ENCODE peak calls at places on chromosomes 5 and 9, in five cellular contexts. J is upper lobe of right lung, U is HCT116, W is ovary, Z is cardiac muscle cell. C is an unnamed sample.

GRCh38 chr5:80762573-80762972 is 107.8 kb upstream of the DHFR start:
- DNase-seq in U (no peak), Z (no peak), J (no peak), W (no peak), C (no peak)

GRCh38 chr9:121399126-121399882 is 29.3 kb upstream of the STOM start:
- DNase-seq in Z (no peak), J (no peak), W (no peak), U (no peak), C (no peak)

GRCh38 chr5:167587768-167588167 is 703.7 kb upstream of the WWC1 start:
- DNase-seq in U (peak; percentile 8), J (no peak), Z (peak; percentile 73), W (no peak), C (no peak)

GRCh38 chr5:54278979-54279717 is 31.2 kb downstream of the ARL15 start:
- DNase-seq in J (no peak), U (no peak), Z (no peak), W (no peak), C (no peak)

GRCh38 chr5:132492386-132492785 is 1.8 kb upstream of the IRF1 start:
- DNase-seq in Z (no peak), U (no peak), J (no peak), W (no peak), C (no peak)

GRCh38 chr5:126054593-126055347 is 368.4 kb upstream of the GRAMD2B start:
- DNase-seq in Z (peak; percentile 55), J (no peak), U (no peak), W (no peak), C (no peak)

GRCh38 chr9:35518212-35518917 is 28.5 kb downstream of the RUSC2 start:
- DNase-seq in U (peak; percentile 83), Z (peak; percentile 65), W (no peak), J (no peak), C (no peak)

GRCh38 chr9:680106-680505 is 161.4 kb upstream of the DMRT1 start:
- DNase-seq in W (no peak), U (no peak), J (no peak), Z (no peak), C (no peak)

GRCh38 chr5:67244345-67244793 is 47.8 kb upstream of the CD180 start:
- DNase-seq in J (no peak), W (no peak), Z (peak; percentile 61), U (no peak), C (no peak)

GRCh38 chr5:522899-523657 is 1.2 kb downstream of the SLC9A3 start:
- DNase-seq in Z (no peak), W (no peak), J (no peak), U (no peak), C (no peak)

GRCh38 chr5:157941616-157942015 is 82.7 kb upstream of the CLINT1 start:
- DNase-seq in W (no peak), J (no peak), U (no peak), Z (no peak), C (no peak)

GRCh38 chr5:79513519-79514390 is at the start of gene HOMER1:
- DNase-seq in W (peak; percentile 83), J (peak; percentile 93), U (peak; percentile 41), Z (peak; percentile 88), C (peak; percentile 79)

GRCh38 chr9:73775757-73776156 is 624.1 kb downstream of the ANXA1 start:
- DNase-seq in W (no peak), Z (no peak), U (no peak), J (no peak), C (no peak)

GRCh38 chr5:16727937-16728336 is 111.1 kb upstream of the RETREG1 start:
- DNase-seq in Z (no peak), U (no peak), J (no peak), W (no peak), C (no peak)

GRCh38 chr5:158976035-158976434 is 123.7 kb downstream of the EBF1 start:
- DNase-seq in W (no peak), Z (no peak), J (no peak), U (no peak), C (no peak)

GRCh38 chr9:92414566-92414965 is 9.7 kb downstream of the OMD start:
- DNase-seq in J (no peak), U (no peak), W (no peak), Z (no peak), C (no peak)

DNA sequence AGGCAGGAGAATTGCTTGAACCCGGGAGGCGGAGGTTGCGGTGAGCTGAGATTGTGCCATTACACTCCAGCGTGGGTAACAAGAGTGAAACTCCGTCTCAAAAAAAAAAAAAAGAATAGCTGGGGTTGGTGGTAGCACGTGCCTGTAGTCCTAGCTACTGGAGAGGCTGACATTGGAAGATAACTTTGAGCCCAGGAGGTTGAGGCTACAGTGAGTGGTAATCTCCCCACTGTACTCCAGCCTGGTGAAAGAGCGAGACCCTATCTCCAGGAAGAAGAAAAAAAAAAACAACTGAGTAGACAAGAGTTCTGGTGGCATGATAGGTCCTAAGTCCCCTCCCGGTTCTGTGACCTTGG is 26.3 kb downstream of the GOLGA2 start:
- DNase-seq in J (no peak), U (no peak), W (no peak), Z (no peak), C (no peak)
- H3K4me3 ChIP-seq in J (no peak overlapping the region), U (peak overlapping the region; percentile 72), W (no peak overlapping the region), Z (no peak overlapping the region), C (peak overlapping the region; percentile 83)

DNA sequence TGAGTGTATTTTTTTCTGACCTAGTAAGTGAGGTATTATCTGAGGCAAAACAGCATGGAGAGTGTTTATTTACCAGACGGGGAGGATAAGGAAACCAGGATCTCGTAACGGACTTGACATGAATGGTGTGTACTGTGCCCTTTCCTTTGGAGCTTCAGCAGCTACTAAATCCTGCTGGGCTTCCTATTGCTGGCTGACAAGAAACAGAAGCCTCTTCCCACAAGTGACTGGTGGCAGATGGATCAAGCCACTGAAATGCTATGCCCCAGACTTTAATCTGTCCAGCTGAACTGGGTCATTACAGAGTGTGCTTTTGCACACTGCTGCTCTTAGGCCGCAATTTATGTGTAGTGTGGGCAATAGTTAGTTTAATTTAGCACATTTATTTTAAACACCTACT is 162.7 kb upstream of the MRPS30 start:
- DNase-seq in J (no peak), U (no peak), Z (peak; percentile 92), W (no peak), C (no peak)
- H3K4me1 ChIP-seq in J (no peaks in the 10 kb centered on the region), U (no peaks in the 10 kb centered on the region), Z (peaks cover 36% of the 10 kb centered on the region), W (no peaks in the 10 kb centered on the region), C (no peaks in the 10 kb centered on the region)

GRCh38 chr9:4509590-4509984 is 19.3 kb downstream of the SLC1A1 start:
- DNase-seq in U (no peak), W (no peak), Z (no peak), J (no peak), C (no peak)
- H3K27ac ChIP-seq in U (no peak overlapping the region), W (no peak overlapping the region), Z (no peak overlapping the region), J (no peak overlapping the region), C (no peak overlapping the region)

GRCh38 chr9:77731930-77732329 is 83.8 kb upstream of the GNA14 start:
- DNase-seq in U (no peak), Z (no peak), J (no peak), W (no peak), C (no peak)

GRCh38 chr9:77729177-77729576 is 81.1 kb upstream of the GNA14 start:
- DNase-seq in J (no peak), U (no peak), W (no peak), Z (no peak), C (no peak)

GRCh38 chr9:77726814-77727213 is 78.7 kb upstream of the GNA14 start:
- DNase-seq in Z (no peak), J (no peak), W (no peak), U (no peak), C (no peak)

GRCh38 chr9:77735515-77735914 is 87.4 kb upstream of the GNA14 start:
- DNase-seq in Z (no peak), U (no peak), J (no peak), W (no peak), C (no peak)

GRCh38 chr9:77731008-77731698 is 83.0 kb upstream of the GNA14 start:
- DNase-seq in J (no peak), Z (no peak), W (no peak), U (no peak), C (no peak)
- H3K4me3 ChIP-seq in J (no peak overlapping the region), Z (no peak overlapping the region), W (no peak overlapping the region), U (no peak overlapping the region), C (no peak overlapping the region)

GRCh38 chr5:173094012-173094661 is 38.0 kb downstream of the CREBRF start:
- DNase-seq in J (no peak), W (no peak), Z (no peak), U (no peak), C (no peak)

GRCh38 chr5:173090626-173091025 is 34.5 kb downstream of the CREBRF start:
- DNase-seq in Z (no peak), U (no peak), W (no peak), J (no peak), C (no peak)

GRCh38 chr5:173091981-173092380 is 35.8 kb downstream of the CREBRF start:
- DNase-seq in U (no peak), W (no peak), J (no peak), Z (no peak), C (no peak)

GRCh38 chr5:173089581-173089980 is 33.4 kb downstream of the CREBRF start:
- DNase-seq in Z (no peak), W (no peak), J (no peak), U (no peak), C (no peak)

DNA sequence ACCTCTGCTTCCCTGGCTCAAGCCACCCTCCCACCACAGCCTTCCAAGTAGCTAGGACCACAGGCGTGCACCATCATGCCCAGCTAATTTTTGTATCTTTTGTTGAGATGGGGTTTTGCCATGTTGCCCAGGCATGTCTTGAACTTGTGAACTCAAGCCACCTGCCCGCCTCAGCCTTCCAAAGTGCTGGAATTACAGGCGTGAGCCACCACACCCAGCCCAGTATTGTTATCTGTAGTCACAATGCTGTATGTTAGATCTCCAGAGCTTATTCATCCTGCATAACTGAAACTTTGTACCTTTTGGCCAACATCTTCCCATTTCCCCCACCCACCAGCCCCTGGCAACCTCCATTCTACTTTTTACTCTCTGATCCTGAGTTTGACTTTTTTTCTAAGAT is 37.4 kb downstream of the CREBRF start:
- DNase-seq in Z (no peak), W (no peak), U (no peak), J (no peak), C (no peak)
- H3K4me1 ChIP-seq in Z (peaks cover 5% of the 10 kb centered on the region), W (peaks cover 6% of the 10 kb centered on the region), U (peaks cover 21% of the 10 kb centered on the region), J (peaks cover 27% of the 10 kb centered on the region), C (no peaks in the 10 kb centered on the region)

DNA sequence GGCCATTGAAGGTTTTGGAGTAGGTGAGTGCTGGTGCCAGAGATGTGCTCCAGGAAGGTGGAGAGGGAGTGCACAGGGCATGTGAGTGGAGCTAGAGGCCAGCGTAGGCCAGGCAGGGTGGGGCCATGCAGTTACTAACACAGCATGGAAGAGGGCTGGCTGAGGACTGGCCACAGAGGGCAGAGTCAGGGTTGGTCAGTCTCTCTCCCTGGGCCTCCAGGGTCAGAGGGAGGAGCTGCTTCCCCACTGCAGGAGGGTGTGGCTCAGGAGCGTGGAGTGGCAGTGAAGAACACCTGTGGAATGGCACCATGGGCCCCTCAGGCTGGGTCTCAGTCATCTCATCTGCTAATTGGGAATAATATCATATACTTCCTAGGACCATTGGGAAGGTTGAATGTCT is 167.7 kb downstream of the MACROH2A1 start:
- DNase-seq in Z (no peak), W (no peak), J (peak; percentile 68), U (no peak), C (no peak)
- H3K27ac ChIP-seq in Z (no peak overlapping the region), W (no peak overlapping the region), J (peak overlapping the region; percentile 55), U (no peak overlapping the region), C (no peak overlapping the region)

GRCh38 chr5:83385812-83386211 is 85.7 kb upstream of the VCAN start:
- DNase-seq in U (no peak), Z (no peak), J (no peak), W (no peak), C (no peak)
- H3K4me3 ChIP-seq in U (no peak overlapping the region), Z (no peak overlapping the region), J (no peak overlapping the region), W (no peak overlapping the region), C (no peak overlapping the region)

GRCh38 chr5:37738865-37739488 is 100.9 kb downstream of the GDNF start:
- DNase-seq in U (no peak), Z (no peak), W (no peak), J (no peak), C (no peak)
- H3K4me1 ChIP-seq in U (peaks cover 21% of the 10 kb centered on the region), Z (no peaks in the 10 kb centered on the region), W (no peaks in the 10 kb centered on the region), J (no peaks in the 10 kb centered on the region), C (no peaks in the 10 kb centered on the region)